ENCODE peak calls at places on chromosomes 2 and 18, in six cellular contexts. B is pancreas; S is heart left ventricle; N is IMR-90; H is effector memory CD4-positive, alpha-beta T cell; F is lower lobe of right lung. W is an unnamed sample. For H3K4me1 and H3K27me3, the result is how much of the 10 kb centered on the place peaks cover.

GRCh38 chr18:75823376-75823950 is 396.0 kb upstream of the SMIM21 start:
- DNase-seq in B (no peak), S (no peak), N (no peak), H (no peak), F (no peak), W (no peak)

GRCh38 chr2:96205888-96206287 is 2.7 kb downstream of the STARD7 start:
- DNase-seq in F (no peak), N (peak), S (no peak), H (no peak), B (no peak), W (no peak)

GRCh38 chr18:28112056-28112470 is 64.9 kb downstream of the CDH2 start:
- DNase-seq in F (no peak), S (no peak), N (peak), B (no peak), H (no peak), W (no peak)

GRCh38 chr2:172248381-172249173 is 145.9 kb upstream of the DLX2 start:
- DNase-seq in S (no peak), H (no peak), N (peak), F (no peak), B (no peak), W (no peak)

GRCh38 chr2:109604597-109604996 is 9.2 kb downstream of the SEPTIN10 start:
- DNase-seq in B (no peak), F (peak), N (peak), H (no peak), S (no peak), W (no peak)

GRCh38 chr2:197198890-197199289 is 111.7 kb downstream of the ANKRD44 start:
- DNase-seq in S (peak), H (peak), F (peak), N (no peak), B (no peak), W (peak)

GRCh38 chr2:203045867-203046266 is 31.2 kb downstream of the NBEAL1 start:
- DNase-seq in F (no peak), N (no peak), B (no peak), H (no peak), S (no peak), W (no peak)

GRCh38 chr2:149586898-149587219 is 716 bp downstream of the MMADHC start:
- DNase-seq in B (no peak), N (no peak), S (no peak), F (no peak), H (no peak), W (no peak)

GRCh38 chr18:60404686-60405085 is 32.1 kb upstream of the MC4R start:
- DNase-seq in B (no peak), F (no peak), H (no peak), S (no peak), N (no peak), W (no peak)

GRCh38 chr2:105803773-105804172 is 59.1 kb downstream of the NCK2 start:
- DNase-seq in F (no peak), N (no peak), H (no peak), B (no peak), S (no peak), W (no peak)

GRCh38 chr18:33584845-33585775 is 7.1 kb downstream of the ASXL3 start:
- DNase-seq in F (no peak), H (no peak), B (no peak), S (peak), N (no peak), W (no peak)

GRCh38 chr18:595068-595467 is 1.7 kb upstream of the CLUL1 start:
- DNase-seq in B (no peak), N (no peak), H (no peak), S (no peak), F (no peak), W (no peak)

GRCh38 chr2:7613831-7614230 is 696.6 kb downstream of the RNF144A start:
- DNase-seq in F (no peak), H (no peak), S (no peak), B (no peak), N (no peak), W (no peak)

GRCh38 chr2:208982831-208983230 is 441.0 kb upstream of the MAP2 start:
- DNase-seq in S (no peak), N (no peak), B (no peak), F (no peak), H (no peak), W (no peak)

GRCh38 chr18:12543697-12544096 is 114.2 kb downstream of the SPIRE1 start:
- DNase-seq in F (no peak), B (no peak), N (peak), H (no peak), S (no peak), W (no peak)

GRCh38 chr18:48894266-48894600 is 56.5 kb downstream of the SMAD7 start:
- DNase-seq in H (no peak), B (no peak), N (no peak), F (no peak), S (no peak), W (no peak)

GRCh38 chr2:234725528-234726264 is 226.1 kb upstream of the SH3BP4 start:
- DNase-seq in S (no peak), N (peak), B (no peak), H (no peak), F (no peak), W (no peak)

GRCh38 chr2:71547616-71548285 is 94.4 kb downstream of the DYSF start:
- DNase-seq in F (no peak), H (no peak), S (no peak), B (no peak), N (no peak), W (no peak)

GRCh38 chr2:102070058-102070642 is 72.4 kb upstream of the IL1R1 start:
- DNase-seq in F (peak), H (no peak), B (peak), S (peak), N (peak), W (peak)

GRCh38 chr18:62881509-62882016 is 166.2 kb downstream of the PHLPP1 start:
- DNase-seq in N (peak), S (no peak), B (no peak), H (no peak), F (no peak), W (peak)

GRCh38 chr2:177244244-177244771 is 20.2 kb downstream of the NFE2L2 start:
- DNase-seq in H (no peak), B (no peak), N (no peak), S (no peak), F (no peak), W (no peak)
- H3K4me1 ChIP-seq in H (under half), B (half or more), N (under half), S (half or more), F (half or more), W (under half)

GRCh38 chr2:25619187-25619586 is 54.2 kb downstream of the DTNB start:
- DNase-seq in F (no peak), H (no peak), B (no peak), S (no peak), N (no peak), W (no peak)

GRCh38 chr2:25620711-25621110 is 52.7 kb downstream of the DTNB start:
- DNase-seq in S (no peak), B (no peak), F (no peak), N (no peak), H (no peak), W (no peak)

GRCh38 chr2:25618676-25619075 is 54.7 kb downstream of the DTNB start:
- DNase-seq in B (no peak), H (no peak), F (no peak), S (no peak), N (peak), W (no peak)

GRCh38 chr2:25617948-25618646 is 55.3 kb downstream of the DTNB start:
- DNase-seq in F (no peak), B (no peak), H (no peak), S (peak), N (peak), W (no peak)

GRCh38 chr2:25620077-25620476 is 53.3 kb downstream of the DTNB start:
- DNase-seq in F (no peak), S (no peak), H (no peak), B (no peak), N (no peak), W (no peak)
- H3K27me3 ChIP-seq in F (under half), S (under half), H (under half), B (under half), N (under half), W (under half)

GRCh38 chr2:33118648-33119047 is 171.9 kb downstream of the LTBP1 start:
- DNase-seq in F (no peak), N (no peak), B (no peak), H (no peak), S (no peak), W (no peak)

GRCh38 chr2:33115196-33115595 is 168.4 kb downstream of the LTBP1 start:
- DNase-seq in B (no peak), H (no peak), N (no peak), S (no peak), F (no peak), W (no peak)

GRCh38 chr2:33115728-33116127 is 169.0 kb downstream of the LTBP1 start:
- DNase-seq in S (no peak), H (no peak), B (no peak), N (no peak), F (no peak), W (no peak)

GRCh38 chr2:33121416-33121815 is 174.7 kb downstream of the LTBP1 start:
- DNase-seq in N (no peak), F (no peak), B (no peak), H (no peak), S (no peak), W (no peak)

GRCh38 chr2:33116799-33117198 is 170.0 kb downstream of the LTBP1 start:
- DNase-seq in H (no peak), N (no peak), F (no peak), B (no peak), S (no peak), W (no peak)
- H3K4me3 ChIP-seq in H (no peak), N (no peak), F (no peak), B (no peak), S (no peak), W (no peak)

GRCh38 chr18:24055878-24056277 is 41.3 kb downstream of the TTC39C start:
- DNase-seq in F (no peak), B (no peak), S (no peak), H (no peak), N (peak), W (no peak)

GRCh38 chr18:24054130-24054529 is 39.6 kb downstream of the TTC39C start:
- DNase-seq in N (peak), H (peak), S (no peak), F (no peak), B (no peak), W (no peak)

GRCh38 chr18:24053211-24053610 is 38.7 kb downstream of the TTC39C start:
- DNase-seq in H (no peak), B (no peak), F (no peak), S (no peak), N (no peak), W (no peak)

GRCh38 chr18:24056506-24056905 is 42.0 kb downstream of the TTC39C start:
- DNase-seq in N (no peak), B (no peak), F (no peak), S (no peak), H (no peak), W (no peak)

GRCh38 chr18:24055009-24055804 is 40.7 kb downstream of the TTC39C start:
- DNase-seq in F (no peak), B (no peak), S (no peak), H (no peak), N (no peak), W (no peak)
- H3K4me1 ChIP-seq in F (under half), B (under half), S (under half), H (under half), N (under half), W (under half)

GRCh38 chr2:25323612-25324189 is 18.0 kb downstream of the DNMT3A start:
- DNase-seq in S (no peak), N (no peak), F (no peak), B (no peak), H (no peak), W (no peak)
- H3K27me3 ChIP-seq in S (under half), N (under half), F (under half), B (under half), H (under half), W (under half)

DNA sequence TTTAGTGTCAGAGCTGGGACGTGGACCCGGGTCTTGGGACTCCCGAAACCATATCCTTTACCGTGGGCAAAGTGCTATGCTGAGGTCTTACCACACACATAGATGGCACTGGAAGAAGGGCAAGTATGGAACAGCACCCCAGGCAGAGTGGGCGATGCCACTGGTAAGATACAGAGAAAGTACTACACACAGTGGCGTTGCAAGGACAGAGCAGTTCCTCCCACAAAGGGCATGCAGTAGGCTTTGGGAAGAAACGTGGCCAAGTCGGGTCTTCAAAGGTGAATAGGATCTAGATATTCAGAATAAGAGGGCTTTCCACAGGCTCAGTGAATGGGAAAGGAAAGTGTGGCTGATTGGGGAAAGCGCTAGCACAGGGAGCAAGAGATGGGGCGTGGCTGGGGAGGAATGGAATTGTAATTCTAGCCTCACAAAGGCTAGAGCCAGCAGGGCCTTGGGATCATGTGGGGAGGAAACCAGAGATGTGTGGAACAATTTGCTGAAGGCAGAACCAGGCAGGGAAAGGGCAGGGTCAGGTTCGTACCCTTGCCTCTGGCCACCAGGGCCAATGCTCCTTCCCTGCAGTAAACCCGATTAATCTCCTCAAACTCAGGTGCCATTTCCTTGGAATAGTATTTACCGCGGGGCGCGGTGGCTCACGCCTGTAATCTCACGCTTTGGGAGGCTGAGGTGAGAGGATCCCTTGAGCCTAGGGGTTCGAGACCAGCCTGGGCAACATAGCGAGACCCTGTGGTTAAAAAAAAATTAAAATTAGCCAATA is 36.0 kb downstream of the PCBP1 start:
- DNase-seq in H (no peak), B (no peak), S (peak), F (no peak), N (peak), W (peak)
- H3K4me3 ChIP-seq in H (peak), B (no peak), S (peak), F (peak), N (no peak), W (no peak)

GRCh38 chr2:181911830-181912229 is 20.3 kb downstream of the ITPRID2 start:
- DNase-seq in F (no peak), H (no peak), B (no peak), S (no peak), N (no peak), W (no peak)
- H3K4me1 ChIP-seq in F (under half), H (under half), B (half or more), S (under half), N (under half), W (under half)

GRCh38 chr18:26706796-26707406 is 158.5 kb upstream of the KCTD1 start:
- DNase-seq in N (no peak), F (no peak), B (no peak), S (no peak), H (no peak), W (no peak)

GRCh38 chr18:26700201-26700600 is 151.8 kb upstream of the KCTD1 start:
- DNase-seq in H (no peak), N (no peak), S (no peak), B (no peak), F (no peak), W (no peak)

GRCh38 chr18:26700728-26701127 is 152.4 kb upstream of the KCTD1 start:
- DNase-seq in F (no peak), S (no peak), N (no peak), H (no peak), B (no peak), W (no peak)

GRCh38 chr18:26702023-26702422 is 153.7 kb upstream of the KCTD1 start:
- DNase-seq in F (no peak), N (no peak), H (no peak), S (no peak), B (no peak), W (no peak)

GRCh38 chr18:26703170-26703933 is 155.0 kb upstream of the KCTD1 start:
- DNase-seq in H (no peak), N (no peak), B (no peak), F (no peak), S (no peak), W (no peak)
- H3K27me3 ChIP-seq in H (under half), N (under half), B (under half), F (under half), S (under half), W (under half)

GRCh38 chr2:25362564-25363145 is 20.9 kb upstream of the DNMT3A start:
- DNase-seq in N (no peak), H (peak), S (peak), B (no peak), F (peak), W (no peak)
- H3K4me3 ChIP-seq in N (no peak), H (peak), S (peak), B (no peak), F (peak), W (peak)